ENCODE peak calls at places on chromosome 5, in four cellular contexts. Y is kidney; L is RWPE1; V is activated CD8-positive, alpha-beta T cell treated with anti-CD3 and anti-CD28 coated beads for 36 hours. G is an unnamed sample.

GRCh38 chr5:67817652-67818051 is 397.9 kb upstream of the PIK3R1 start:
- DNase-seq in Y (peak), L (no peak), V (no peak), G (no peak)

GRCh38 chr5:137916923-137917322 is 27.7 kb downstream of the PKD2L2 start:
- DNase-seq in Y (no peak), L (no peak), V (no peak), G (no peak)

GRCh38 chr5:24225051-24225450 is 419.7 kb downstream of the CDH10 start:
- DNase-seq in Y (no peak), L (no peak), V (no peak), G (no peak)

GRCh38 chr5:177303925-177304391 is 359 bp downstream of the PRELID1 start:
- DNase-seq in Y (no peak), L (no peak), V (no peak), G (no peak)

GRCh38 chr5:134620634-134621033 is 12.0 kb downstream of the SAR1B start:
- DNase-seq in Y (no peak), L (no peak), V (no peak), G (no peak)

GRCh38 chr5:127909078-127909477 is 174.5 kb upstream of the SLC12A2 start:
- DNase-seq in Y (no peak), L (peak), V (peak), G (peak)

GRCh38 chr5:120507197-120507596 is 43.1 kb downstream of the PRR16 start:
- DNase-seq in Y (no peak), L (no peak), V (no peak), G (no peak)

GRCh38 chr5:56382896-56383295 is 149.8 kb upstream of the ANKRD55 start:
- DNase-seq in Y (no peak), L (no peak), V (no peak), G (no peak)

GRCh38 chr5:111070272-111071134 is 1.0 kb upstream of the TSLP start:
- DNase-seq in Y (peak), L (no peak), V (peak), G (no peak)

GRCh38 chr5:115209279-115209678 is 39.6 kb upstream of the TRIM36 start:
- DNase-seq in Y (no peak), L (no peak), V (peak), G (no peak)

GRCh38 chr5:7392401-7393024 is 3.4 kb upstream of the ADCY2 start:
- DNase-seq in Y (no peak), L (no peak), V (no peak), G (peak)

GRCh38 chr5:73946926-73947455 is 321.0 kb downstream of the ARHGEF28 start:
- DNase-seq in Y (no peak), L (no peak), V (no peak), G (no peak)

GRCh38 chr5:73944581-73944980 is 318.6 kb downstream of the ARHGEF28 start:
- DNase-seq in Y (no peak), L (no peak), V (no peak), G (no peak)

GRCh38 chr5:73946278-73946677 is 320.3 kb downstream of the ARHGEF28 start:
- DNase-seq in Y (no peak), L (no peak), V (no peak), G (no peak)

GRCh38 chr5:73943375-73943774 is 317.4 kb downstream of the ARHGEF28 start:
- DNase-seq in Y (no peak), L (no peak), V (no peak), G (no peak)

GRCh38 chr5:73945505-73945904 is 319.5 kb downstream of the ARHGEF28 start:
- DNase-seq in Y (no peak), L (no peak), V (peak), G (peak)
- TF ChIP-seq CTCF in Y (no peak), L (peak), V (peak), G (peak)

DNA sequence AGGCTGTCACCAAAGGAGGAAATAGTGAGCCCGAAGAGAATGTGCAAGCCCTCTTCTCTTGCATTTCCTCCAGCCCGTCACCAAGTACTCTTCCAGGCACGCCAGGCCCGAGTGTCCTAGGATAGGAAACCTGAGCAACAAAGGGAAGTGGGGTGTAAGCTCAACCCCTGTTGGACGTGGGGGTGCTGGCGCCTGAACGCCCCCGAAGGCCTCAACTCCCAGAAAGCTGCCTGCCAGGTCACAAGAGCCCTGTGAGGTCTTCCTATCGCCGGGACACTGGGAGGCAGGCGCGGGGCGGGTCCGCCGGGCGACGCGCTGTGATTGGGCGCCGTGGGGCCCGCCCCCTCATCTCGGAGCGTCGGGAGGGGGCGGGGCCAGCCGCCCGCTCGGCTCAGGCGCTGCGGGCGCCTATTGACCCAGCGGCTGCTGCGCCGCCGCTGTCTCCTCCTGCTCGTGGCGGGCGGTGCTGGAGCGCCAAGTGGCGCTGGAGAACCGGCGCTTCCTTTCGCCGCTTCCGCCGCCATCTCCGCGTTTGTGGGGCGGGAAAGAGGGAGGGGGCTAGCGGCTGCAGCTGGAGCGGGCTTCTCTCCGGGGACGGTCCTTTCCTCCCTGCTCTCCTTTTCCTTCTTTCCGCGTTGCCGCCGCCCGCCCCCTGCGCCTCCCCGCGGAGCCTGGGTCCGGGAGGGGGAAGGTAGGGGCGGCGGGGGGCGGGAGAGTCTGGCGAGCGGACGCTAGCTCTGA is 558 bp upstream of the MAN2A1 start:
- DNase-seq in Y (peak), L (peak), V (peak), G (peak)
- TF ChIP-seq CTCF in Y (peak), L (no peak), V (no peak), G (no peak)

DNA sequence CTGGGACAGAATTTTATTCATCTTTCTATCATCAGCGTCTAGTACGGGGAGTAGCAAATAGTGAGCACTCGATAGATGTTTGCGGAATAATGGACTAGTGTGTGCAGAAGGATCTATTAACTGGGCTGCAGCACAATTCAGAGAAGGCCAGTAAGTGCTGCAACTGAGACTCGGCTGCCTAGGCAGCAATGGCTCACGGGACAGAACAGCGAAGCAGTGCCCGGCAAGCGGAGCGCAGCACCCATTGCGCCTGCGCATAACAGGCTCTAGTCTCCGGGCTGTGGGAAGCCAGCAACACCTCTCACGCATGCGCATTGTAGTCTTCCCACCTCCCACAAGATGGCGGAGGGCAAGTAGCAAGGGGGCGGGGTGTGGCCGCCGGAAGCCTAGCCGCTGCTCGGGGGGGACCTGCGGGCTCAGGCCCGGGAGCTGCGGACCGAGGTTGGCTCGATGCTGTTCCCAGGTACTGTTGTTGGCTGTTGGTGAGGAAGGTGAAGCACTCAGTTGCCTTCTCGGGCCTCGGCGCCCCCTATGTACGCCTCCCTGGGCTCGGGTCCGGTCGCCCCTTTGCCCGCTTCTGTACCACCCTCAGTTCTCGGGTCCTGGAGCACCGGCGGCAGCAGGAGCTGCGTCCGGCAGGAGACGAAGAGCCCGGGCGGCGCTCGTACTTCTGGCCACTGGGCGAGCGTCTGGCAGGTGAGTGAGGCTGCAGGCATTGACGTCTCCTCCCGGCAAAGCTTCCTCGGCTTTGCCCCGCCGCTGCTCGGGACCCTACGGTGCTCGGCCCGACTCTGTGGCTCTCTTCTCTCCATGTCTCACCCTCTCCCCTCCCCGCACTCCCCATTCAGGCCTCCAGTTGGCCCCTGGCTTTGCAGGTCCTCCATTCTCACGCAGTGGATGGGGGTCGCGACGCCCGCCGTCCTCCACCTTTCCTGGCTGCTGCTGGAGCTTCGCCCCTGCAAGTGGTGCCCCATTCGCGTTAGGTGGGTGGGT is 30.2 kb upstream of the APC start:
- DNase-seq in Y (peak), L (peak), V (peak), G (peak)
- TF ChIP-seq CTCF in Y (no peak), L (no peak), V (no peak), G (no peak)

GRCh38 chr5:98454407-98454806 is 319.1 kb upstream of the RGMB start:
- DNase-seq in Y (no peak), L (no peak), V (no peak), G (no peak)

GRCh38 chr5:98455660-98456059 is 317.8 kb upstream of the RGMB start:
- DNase-seq in Y (no peak), L (no peak), V (no peak), G (no peak)

GRCh38 chr5:98453309-98453708 is 320.2 kb upstream of the RGMB start:
- DNase-seq in Y (no peak), L (no peak), V (no peak), G (no peak)

GRCh38 chr5:98458004-98458403 is 315.5 kb upstream of the RGMB start:
- DNase-seq in Y (no peak), L (no peak), V (no peak), G (no peak)

DNA sequence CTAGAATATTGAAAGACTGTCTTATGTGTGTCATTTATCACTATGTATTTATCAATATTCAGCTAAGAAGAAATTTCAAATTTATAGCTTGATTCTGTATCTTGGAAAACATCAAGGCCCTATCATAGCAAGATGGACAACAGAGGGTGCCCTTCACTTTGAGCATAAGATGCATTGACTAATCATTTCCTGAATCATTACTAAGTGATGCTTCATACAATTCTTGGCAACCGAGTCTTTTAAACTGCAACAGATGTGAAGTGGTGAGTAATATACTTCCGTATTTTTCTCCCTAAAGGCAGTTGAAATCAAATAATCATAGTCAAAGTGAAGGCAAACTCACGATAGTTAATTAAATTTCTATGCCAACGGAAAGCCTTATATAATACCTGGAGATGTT is 318.6 kb upstream of the RGMB start:
- DNase-seq in Y (no peak), L (peak), V (no peak), G (no peak)
- TF ChIP-seq CTCF in Y (no peak), L (no peak), V (no peak), G (no peak)

G was measured in Calu3.